ENCODE peak calls at places on chromosome 16, in seven cellular contexts. G, T, Y, I, C, O and X are unnamed samples.

GRCh38 chr16:58459344-58460218 is 40.4 kb upstream of the NDRG4 start:
- DNase-seq in G (peak; percentile 65), T (peak; percentile 37), I (no peak), Y (peak; percentile 83), O (no peak), C (no peak), X (peak; percentile 34)

GRCh38 chr16:67158637-67159600 is 790 bp downstream of the TRADD start:
- DNase-seq in C (no peak), O (peak; percentile 70), I (no peak), G (peak; percentile 28), Y (peak; percentile 27), T (peak; percentile 73), X (peak; percentile 34)

GRCh38 chr16:4265676-4266075 is 7.1 kb downstream of the TFAP4 start:
- DNase-seq in Y (no peak), C (no peak), I (no peak), O (no peak), G (no peak), T (no peak), X (no peak)

GRCh38 chr16:53910990-53911389 is 207.0 kb downstream of the FTO start:
- DNase-seq in I (no peak), T (no peak), Y (no peak), G (no peak), O (no peak), C (no peak), X (no peak)

GRCh38 chr16:1037023-1037933 is 35.3 kb upstream of the SSTR5 start:
- DNase-seq in G (no peak), Y (peak; percentile 72), I (no peak), T (no peak), C (no peak), O (no peak), X (no peak)

GRCh38 chr16:86575754-86576557 is 2.4 kb upstream of the FOXL1 start:
- DNase-seq in I (peak; percentile 5), T (peak; percentile 39), C (peak; percentile 97), G (peak; percentile 95), Y (peak; percentile 91), O (peak; percentile 91), X (peak; percentile 96)

GRCh38 chr16:81408409-81408950 is 36.1 kb upstream of the CMIP start:
- DNase-seq in I (no peak), C (no peak), T (no peak), Y (no peak), G (no peak), O (no peak), X (no peak)

GRCh38 chr16:2700786-2701185 is 18.5 kb downstream of the KCTD5 start:
- DNase-seq in C (no peak), Y (no peak), I (no peak), G (no peak), O (no peak), T (no peak), X (no peak)

GRCh38 chr16:27806388-27806787 is 256.4 kb downstream of the KATNIP start:
- DNase-seq in Y (no peak), C (no peak), I (no peak), T (no peak), G (no peak), O (no peak), X (no peak)

GRCh38 chr16:89096768-89097527 is 3.3 kb downstream of the ACSF3 start:
- DNase-seq in O (no peak), T (peak; percentile 66), G (no peak), C (no peak), I (no peak), Y (no peak), X (no peak)

GRCh38 chr16:47732122-47732805 is 271.1 kb downstream of the PHKB start:
- DNase-seq in O (no peak), G (peak; percentile 83), C (no peak), Y (peak; percentile 9), T (no peak), I (no peak), X (no peak)

GRCh38 chr16:24309222-24309905 is 53.2 kb downstream of the CACNG3 start:
- DNase-seq in T (peak; percentile 6), Y (peak; percentile 44), O (no peak), C (no peak), I (no peak), G (peak; percentile 13), X (no peak)